ENCODE peak calls at places on chromosomes 13 and 19, in four cellular contexts. L is GM23338, D is gastrocnemius medialis, Z is fibroblast of lung. M is an unnamed sample.

GRCh38 chr19:29547361-29547960 is 21.7 kb downstream of the VSTM2B start:
- DNase-seq in L (no peak), D (no peak), Z (no peak), M (no peak)

GRCh38 chr13:91539458-91540156 is 141.2 kb downstream of the GPC5 start:
- DNase-seq in D (no peak), L (no peak), Z (no peak), M (no peak)

GRCh38 chr13:44842158-44842557 is 147.1 kb downstream of the NUFIP1 start:
- DNase-seq in L (no peak), D (no peak), Z (peak), M (peak)

GRCh38 chr19:8526345-8527062 is 12.5 kb upstream of the ZNF414 start:
- DNase-seq in Z (peak), L (peak), D (peak), M (peak)

GRCh38 chr19:35777411-35777841 is 2.1 kb downstream of the ARHGAP33 start:
- DNase-seq in D (no peak), Z (no peak), L (peak), M (no peak)

GRCh38 chr19:10688545-10689280 is 12.5 kb upstream of the QTRT1 start:
- DNase-seq in Z (no peak), L (no peak), D (no peak), M (no peak)

GRCh38 chr13:52405369-52405766 is 604 bp downstream of the THSD1 start:
- DNase-seq in Z (no peak), D (no peak), L (peak), M (no peak)

GRCh38 chr13:39803156-39803555 is 147.7 kb downstream of the COG6 start:
- DNase-seq in Z (no peak), D (no peak), L (no peak), M (no peak)

GRCh38 chr19:13022111-13022858 is 27.0 kb downstream of the NFIX start:
- DNase-seq in L (no peak), Z (peak), D (peak), M (peak)

GRCh38 chr13:73556902-73557301 is 498.1 kb downstream of the KLF5 start:
- DNase-seq in Z (peak), L (no peak), D (no peak), M (no peak)

GRCh38 chr13:74270018-74270417 is 135.8 kb upstream of the KLF12 start:
- DNase-seq in Z (no peak), D (no peak), L (no peak), M (peak)

GRCh38 chr19:43777163-43777700 is 3.5 kb downstream of the KCNN4 start:
- DNase-seq in D (no peak), L (no peak), Z (peak), M (no peak)

GRCh38 chr19:18284710-18285430 is 3.4 kb upstream of the JUND start:
- DNase-seq in Z (no peak), L (no peak), D (no peak), M (no peak)

GRCh38 chr19:17629760-17630159 is 58.4 kb downstream of the UNC13A start:
- DNase-seq in Z (no peak), D (no peak), L (no peak), M (no peak)

GRCh38 chr19:54424660-54425381 is 9.6 kb downstream of the TTYH1 start:
- DNase-seq in L (no peak), Z (no peak), D (no peak), M (no peak)

GRCh38 chr13:109729031-109729870 is 57.1 kb downstream of the IRS2 start:
- DNase-seq in L (no peak), D (no peak), Z (peak), M (no peak)

GRCh38 chr19:40672573-40673299 is 17.7 kb downstream of the NUMBL start:
- DNase-seq in L (no peak), Z (no peak), D (no peak), M (no peak)

GRCh38 chr13:99507054-99507453 is 5.8 kb downstream of the TM9SF2 start:
- DNase-seq in D (no peak), Z (no peak), L (no peak), M (no peak)

GRCh38 chr13:90623318-90624011 is 724.0 kb upstream of the MIR17HG start:
- DNase-seq in L (no peak), Z (no peak), D (no peak), M (no peak)

GRCh38 chr19:11580665-11581418 is 3.4 kb upstream of the ACP5 start:
- DNase-seq in L (no peak), Z (no peak), D (no peak), M (no peak)

GRCh38 chr13:44653261-44653660 is 77.1 kb upstream of the TSC22D1 start:
- DNase-seq in L (no peak), D (no peak), Z (peak), M (peak)

GRCh38 chr19:4705413-4706131 is 18.1 kb downstream of the DPP9 start:
- DNase-seq in D (no peak), Z (no peak), L (no peak), M (no peak)

GRCh38 chr19:18496167-18496979 is 25.5 kb downstream of the ELL start:
- DNase-seq in Z (peak), L (no peak), D (no peak), M (peak)

GRCh38 chr19:14141041-14141440 is 4.7 kb upstream of the ASF1B start:
- DNase-seq in L (no peak), D (no peak), Z (no peak), M (no peak)

GRCh38 chr19:46746281-46746965 is at the start of gene STRN4:
- DNase-seq in L (peak), D (no peak), Z (peak), M (no peak)

GRCh38 chr13:90839061-90839460 is 508.4 kb upstream of the MIR17HG start:
- DNase-seq in L (no peak), D (no peak), Z (no peak), M (no peak)

GRCh38 chr13:105783261-105783660 is 752.2 kb downstream of the EFNB2 start:
- DNase-seq in D (no peak), L (no peak), Z (no peak), M (no peak)

GRCh38 chr19:7665076-7665475 is 3.8 kb upstream of the RETN start:
- DNase-seq in D (no peak), Z (no peak), L (no peak), M (peak)

GRCh38 chr13:110305949-110306339 is 1.0 kb downstream of the COL4A1 start:
- DNase-seq in L (no peak), D (no peak), Z (peak), M (no peak)

DNA sequence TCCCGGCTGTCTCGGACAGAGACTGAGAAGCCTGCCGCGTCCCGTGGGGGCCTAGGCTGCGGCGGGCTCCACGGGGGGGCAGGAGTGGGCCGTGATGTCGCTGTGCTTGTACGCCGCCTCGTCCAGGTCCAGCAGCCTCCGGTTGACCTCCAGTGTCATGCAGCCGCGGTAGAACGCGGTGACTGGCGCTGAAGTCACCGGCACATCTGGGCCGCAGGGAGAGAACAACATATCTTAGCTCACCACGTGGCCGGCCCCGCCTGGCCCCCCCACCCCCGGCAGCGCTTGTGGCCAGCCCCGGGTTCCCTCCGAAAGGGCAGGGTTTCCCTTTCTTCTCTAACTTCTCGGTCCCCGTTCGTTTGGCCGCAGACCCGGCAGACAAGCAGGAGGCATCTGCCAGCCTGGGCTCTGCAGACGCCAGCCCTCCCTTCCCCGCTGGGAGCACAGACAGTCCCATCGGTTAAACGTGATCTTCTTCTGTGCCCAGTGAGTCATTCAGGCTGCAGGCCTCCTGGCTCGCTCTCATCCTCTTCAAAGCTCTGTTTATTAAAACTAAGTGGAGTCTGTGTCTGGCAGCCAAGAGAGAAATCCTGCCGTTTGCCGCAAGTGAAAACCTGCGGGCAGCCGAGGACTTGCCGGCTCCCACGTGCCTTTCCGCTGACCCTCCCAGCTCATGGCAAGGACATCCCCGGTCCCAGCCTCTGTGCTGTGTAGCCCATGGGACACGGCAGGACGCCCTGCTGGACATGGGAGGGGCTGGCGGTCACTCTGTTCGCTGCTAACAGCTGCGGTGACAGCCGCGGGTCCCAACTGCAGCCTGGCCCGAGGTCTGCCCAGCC is 42.8 kb downstream of the GAS6 start:
- DNase-seq in D (peak), L (no peak), Z (peak), M (peak)
- TF ChIP-seq CTCF in D (peak), L (no peak), Z (no peak), M (peak)

GRCh38 chr13:36323951-36324566 is 22.1 kb downstream of the SPART start:
- DNase-seq in Z (peak), D (no peak), L (no peak), M (peak)
- TF ChIP-seq CTCF in Z (no peak), D (no peak), L (no peak), M (no peak)

GRCh38 chr19:45469132-45469834 is 1.5 kb downstream of the FOSB start:
- DNase-seq in D (peak), Z (peak), L (peak), M (peak)
- TF ChIP-seq CTCF in D (no peak), Z (peak), L (no peak), M (peak)

GRCh38 chr19:15297416-15298224 is 34.7 kb downstream of the BRD4 start:
- DNase-seq in Z (peak), L (peak), D (no peak), M (peak)

GRCh38 chr19:15298847-15299567 is 33.3 kb downstream of the BRD4 start:
- DNase-seq in D (no peak), Z (no peak), L (no peak), M (no peak)

GRCh38 chr19:15296353-15296752 is 36.0 kb downstream of the BRD4 start:
- DNase-seq in L (no peak), D (no peak), Z (no peak), M (no peak)

GRCh38 chr19:15294591-15294990 is 37.7 kb downstream of the BRD4 start:
- DNase-seq in Z (no peak), D (no peak), L (no peak), M (no peak)

GRCh38 chr19:15296841-15297415 is 35.4 kb downstream of the BRD4 start:
- DNase-seq in L (no peak), Z (no peak), D (no peak), M (no peak)
- TF ChIP-seq CTCF in L (no peak), Z (no peak), D (no peak), M (no peak)

DNA sequence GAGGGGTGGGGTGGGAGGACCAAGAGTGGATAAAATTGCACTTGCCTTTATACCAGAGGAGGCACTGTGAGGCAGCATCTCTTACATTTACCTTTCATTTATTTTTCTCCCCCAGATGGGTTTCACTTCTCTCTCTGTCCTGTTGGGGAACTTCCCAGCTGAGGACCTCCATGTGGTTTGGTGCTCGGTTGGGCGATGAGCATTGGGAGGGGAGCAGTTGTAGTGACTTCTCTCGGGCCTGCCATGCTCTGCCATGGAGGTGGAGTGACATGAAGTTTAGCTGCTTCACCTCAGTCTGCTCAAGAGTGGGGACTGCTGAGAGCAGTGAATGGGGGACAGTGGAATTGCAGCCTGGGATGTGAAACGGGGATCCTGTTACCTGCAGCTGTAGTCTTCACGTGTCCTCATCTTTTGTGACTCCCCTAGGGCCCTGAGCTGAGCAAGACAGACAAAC is 23.1 kb upstream of the CXCL17 start:
- DNase-seq in D (no peak), L (no peak), Z (no peak), M (no peak)
- TF ChIP-seq CTCF in D (no peak), L (no peak), Z (no peak), M (no peak)

M was measured in HFFc6.